ENCODE peak calls at places on chromosomes 7 and 10, in ten cellular contexts. A is AG09309; N is SJSA1; H is adrenal gland; Q is iris pigment epithelial cell; I is NCI-H2107; W is stimulated activated CD4-positive, alpha-beta T cell treated with anti-CD3 and anti-CD28 coated beads, Interleukin-4, amount 100 ng/mL, for 24 hours; U is effector CD4-positive, alpha-beta T cell; Z is ACHN; C is activated naive CD4-positive, alpha-beta T cell treated with anti-CD3 and anti-CD28 coated beads for 36 hours. S is an unnamed sample.

GRCh38 chr7:154842608-154843007 is 160.3 kb downstream of the PAXIP1 start:
- DNase-seq in W (no peak), U (no peak), Z (no peak), N (peak; percentile 41), A (no peak), H (no peak), Q (peak; percentile 8), C (no peak), I (no peak), S (no peak)

GRCh38 chr10:86536294-86536861 is 14.8 kb upstream of the WAPL start:
- DNase-seq in Z (no peak), C (peak; percentile 60), I (no peak), A (no peak), Q (no peak), U (peak; percentile 35), H (no peak), N (no peak), W (peak; percentile 25), S (no peak)

GRCh38 chr7:155277385-155277994 is 20.2 kb upstream of the INSIG1 start:
- DNase-seq in C (peak; percentile 30), W (no peak), I (no peak), N (no peak), Z (peak; percentile 16), U (no peak), H (no peak), A (no peak), Q (no peak), S (no peak)

GRCh38 chr7:75617634-75618234 is 121.0 kb downstream of the HIP1 start:
- DNase-seq in N (no peak), A (peak; percentile 43), I (no peak), Z (no peak), Q (peak; percentile 54), C (peak; percentile 72), W (peak; percentile 27), U (peak; percentile 11), H (peak; percentile 73), S (no peak)

GRCh38 chr10:3763035-3763456 is 22.0 kb downstream of the KLF6 start:
- DNase-seq in N (no peak), W (no peak), H (peak; percentile 9), C (no peak), A (no peak), Q (peak; percentile 80), U (no peak), I (no peak), Z (peak; percentile 90), S (no peak)

GRCh38 chr7:1081931-1082401 is 5.9 kb upstream of the GPER1 start:
- DNase-seq in Q (no peak), W (no peak), N (peak; percentile 56), H (no peak), U (no peak), C (no peak), I (no peak), A (no peak), Z (no peak), S (no peak)

GRCh38 chr10:18000601-18001000 is 48.9 kb downstream of the SLC39A12 start:
- DNase-seq in Z (no peak), N (no peak), A (no peak), U (no peak), W (no peak), C (no peak), Q (no peak), H (no peak), I (no peak), S (no peak)

GRCh38 chr10:48247680-48248079 is 26.8 kb downstream of the FRMPD2 start:
- DNase-seq in W (no peak), Z (no peak), I (no peak), Q (no peak), N (no peak), A (no peak), C (no peak), H (no peak), U (no peak), S (no peak)

GRCh38 chr7:84524714-84525694 is 330.4 kb upstream of the SEMA3A start:
- DNase-seq in W (no peak), I (no peak), H (no peak), N (peak; percentile 29), Z (no peak), A (peak; percentile 46), C (no peak), U (no peak), Q (peak; percentile 94), S (no peak)

GRCh38 chr7:841943-842342 is 9.7 kb downstream of the SUN1 start:
- DNase-seq in I (no peak), A (no peak), U (no peak), Z (no peak), H (no peak), N (no peak), W (no peak), C (no peak), Q (no peak), S (no peak)

GRCh38 chr7:93092757-93093370 is 24.9 kb downstream of the SAMD9 start:
- DNase-seq in Z (peak; percentile 72), H (no peak), U (no peak), A (peak; percentile 29), Q (peak; percentile 76), W (no peak), I (no peak), N (no peak), C (no peak), S (no peak)

GRCh38 chr10:109959571-109960145 is 36.3 kb upstream of the XPNPEP1 start:
- DNase-seq in U (no peak), C (no peak), I (no peak), Q (no peak), W (no peak), Z (no peak), A (no peak), H (no peak), N (no peak), S (no peak)

GRCh38 chr10:91665842-91666241 is 33.0 kb upstream of the PPP1R3C start:
- DNase-seq in Q (peak; percentile 63), I (no peak), H (no peak), N (no peak), Z (no peak), W (no peak), U (no peak), C (no peak), A (no peak), S (no peak)

GRCh38 chr7:22662031-22662430 is 65.0 kb upstream of the IL6 start:
- DNase-seq in C (peak; percentile 44), U (no peak), Q (no peak), H (no peak), I (no peak), N (no peak), A (no peak), Z (no peak), W (no peak), S (no peak)

GRCh38 chr7:568681-569035 is 49.0 kb upstream of the PDGFA start:
- DNase-seq in Z (no peak), A (peak; percentile 24), H (no peak), Q (peak; percentile 40), U (no peak), W (no peak), C (no peak), I (no peak), N (no peak), S (no peak)

GRCh38 chr10:43682956-43683355 is 34.3 kb upstream of the ZNF32 start:
- DNase-seq in I (no peak), A (no peak), Z (no peak), C (no peak), W (no peak), U (no peak), N (no peak), Q (peak; percentile 16), H (no peak), S (no peak)

S was measured in amniotic stem cell.